ENCODE peak calls at places on chromosomes 16 and 17, in ten cellular contexts. E is BE2C, X is dorsolateral prefrontal cortex, C is body of pancreas, V is GM06990, D is ascending aorta, J is heart right ventricle, B is GM23338, Q is mammary epithelial cell, W is neural progenitor cell. L is an unnamed sample.
A peak's percentile ranks its signal among the peaks of the same experiment; 100 is the strongest.

GRCh38 chr16:85018529-85019236 is 7.3 kb upstream of the ZDHHC7 start:
- DNase-seq in J (no peak), C (peak; percentile 74), X (no peak), W (no peak), E (no peak), V (no peak), Q (no peak), B (no peak), D (no peak), L (no peak)

GRCh38 chr17:27601069-27601974 is 29.7 kb upstream of the LGALS9 start:
- DNase-seq in D (no peak), B (peak; percentile 90), V (peak; percentile 44), C (peak; percentile 84), Q (peak; percentile 49), W (peak; percentile 83), J (peak; percentile 82), E (peak; percentile 67), X (peak; percentile 90), L (peak; percentile 89)

GRCh38 chr16:78893340-78893739 is 707.2 kb downstream of the MAF start:
- DNase-seq in X (no peak), D (no peak), W (no peak), B (no peak), Q (no peak), J (no peak), V (no peak), E (no peak), C (peak; percentile 5), L (no peak)

GRCh38 chr17:5948811-5949210 is 121.4 kb upstream of the WSCD1 start:
- DNase-seq in C (no peak), B (no peak), D (no peak), J (no peak), W (no peak), Q (no peak), E (no peak), V (no peak), X (no peak), L (no peak)

GRCh38 chr16:56279132-56279531 is 87.8 kb downstream of the GNAO1 start:
- DNase-seq in C (no peak), X (peak; percentile 5), B (no peak), E (no peak), D (no peak), J (no peak), V (peak; percentile 11), W (no peak), Q (no peak), L (peak; percentile 42)

GRCh38 chr16:73014768-73015167 is 33.2 kb downstream of the ZFHX3 start:
- DNase-seq in V (no peak), X (no peak), Q (no peak), B (no peak), D (no peak), C (no peak), E (no peak), J (no peak), W (no peak), L (no peak)

GRCh38 chr17:3835410-3836229 is 10.4 kb downstream of the NCBP3 start:
- DNase-seq in E (no peak), D (no peak), B (no peak), Q (no peak), C (no peak), W (no peak), X (no peak), V (no peak), J (peak; percentile 56), L (no peak)

GRCh38 chr17:69854381-69854780 is 220.6 kb upstream of the KCNJ16 start:
- DNase-seq in E (no peak), V (no peak), D (no peak), W (no peak), X (no peak), Q (no peak), C (no peak), J (no peak), B (no peak), L (no peak)

DNA sequence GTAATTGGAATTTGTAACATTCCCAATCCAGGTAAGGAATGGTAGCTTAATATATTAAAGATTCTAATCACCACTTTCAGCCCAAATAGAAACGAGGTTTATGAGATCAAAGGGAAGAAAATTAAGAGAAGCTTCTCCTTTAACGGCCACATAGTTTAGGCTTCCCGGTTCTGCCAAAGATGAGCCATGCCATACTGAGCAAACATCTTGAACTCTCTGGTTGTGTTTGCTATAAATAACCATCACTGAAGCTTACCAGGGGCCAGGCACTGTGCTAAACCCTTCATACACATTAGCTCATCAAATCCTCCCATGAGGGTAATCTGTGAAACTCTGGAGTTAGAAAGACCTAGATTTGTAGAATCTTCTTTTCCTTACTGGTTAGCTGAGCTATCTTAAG is 2.8 kb downstream of the MYH11 start:
- DNase-seq in D (no peak), V (no peak), B (no peak), X (no peak), E (no peak), Q (no peak), W (no peak), C (no peak), J (no peak), L (no peak)
- H3K4me3 ChIP-seq in D (peak overlapping the region; percentile 92), V (no peak overlapping the region), B (no peak overlapping the region), X (no peak overlapping the region), E (no peak overlapping the region), Q (no peak overlapping the region), W (no peak overlapping the region), C (no peak overlapping the region), J (no peak overlapping the region), L (peak overlapping the region; percentile 61)

GRCh38 chr16:12343913-12344312 is 367.4 kb downstream of the SNX29 start:
- DNase-seq in B (no peak), J (no peak), X (no peak), C (no peak), E (no peak), Q (no peak), D (no peak), W (no peak), V (no peak), L (peak; percentile 4)

GRCh38 chr16:12340151-12340733 is 363.7 kb downstream of the SNX29 start:
- DNase-seq in D (no peak), V (no peak), X (peak; percentile 39), J (no peak), W (peak; percentile 64), C (peak; percentile 58), B (peak; percentile 85), E (no peak), Q (peak; percentile 59), L (no peak)

GRCh38 chr16:12339686-12340085 is 363.2 kb downstream of the SNX29 start:
- DNase-seq in C (no peak), E (no peak), W (no peak), J (no peak), V (no peak), Q (no peak), X (no peak), D (no peak), B (no peak), L (no peak)

GRCh38 chr16:12341966-12342365 is 365.4 kb downstream of the SNX29 start:
- DNase-seq in D (no peak), X (no peak), W (no peak), E (no peak), J (no peak), C (no peak), Q (peak; percentile 56), V (no peak), B (no peak), L (no peak)

GRCh38 chr16:12341423-12341822 is 364.9 kb downstream of the SNX29 start:
- DNase-seq in W (no peak), J (no peak), E (no peak), X (no peak), D (no peak), V (no peak), C (no peak), B (no peak), Q (peak; percentile 77), L (no peak)
- TF ChIP-seq CTCF in W (no peak), J (no peak), E (no peak), X (no peak), D (no peak), V (no peak), C (no peak), B (no peak), Q (peak; percentile 27), L (no peak)

GRCh38 chr16:3174618-3175148 is 13.3 kb upstream of the OR1F1 start:
- DNase-seq in B (peak; percentile 56), W (no peak), V (no peak), Q (no peak), C (no peak), D (no peak), X (no peak), J (no peak), E (no peak), L (no peak)

GRCh38 chr16:3173892-3174617 is 13.9 kb upstream of the OR1F1 start:
- DNase-seq in Q (peak; percentile 46), E (peak; percentile 65), J (no peak), D (no peak), C (no peak), X (no peak), W (peak; percentile 87), V (peak; percentile 71), B (peak; percentile 97), L (no peak)

GRCh38 chr16:3171181-3171854 is 16.7 kb upstream of the OR1F1 start:
- DNase-seq in E (peak; percentile 46), W (peak; percentile 47), X (no peak), J (no peak), B (no peak), Q (no peak), C (no peak), D (no peak), V (no peak), L (no peak)

GRCh38 chr16:3171855-3172593 is 16.0 kb upstream of the OR1F1 start:
- DNase-seq in B (peak; percentile 85), W (peak; percentile 49), J (no peak), X (no peak), C (no peak), D (no peak), Q (peak; percentile 84), E (peak; percentile 87), V (peak; percentile 88), L (no peak)

DNA sequence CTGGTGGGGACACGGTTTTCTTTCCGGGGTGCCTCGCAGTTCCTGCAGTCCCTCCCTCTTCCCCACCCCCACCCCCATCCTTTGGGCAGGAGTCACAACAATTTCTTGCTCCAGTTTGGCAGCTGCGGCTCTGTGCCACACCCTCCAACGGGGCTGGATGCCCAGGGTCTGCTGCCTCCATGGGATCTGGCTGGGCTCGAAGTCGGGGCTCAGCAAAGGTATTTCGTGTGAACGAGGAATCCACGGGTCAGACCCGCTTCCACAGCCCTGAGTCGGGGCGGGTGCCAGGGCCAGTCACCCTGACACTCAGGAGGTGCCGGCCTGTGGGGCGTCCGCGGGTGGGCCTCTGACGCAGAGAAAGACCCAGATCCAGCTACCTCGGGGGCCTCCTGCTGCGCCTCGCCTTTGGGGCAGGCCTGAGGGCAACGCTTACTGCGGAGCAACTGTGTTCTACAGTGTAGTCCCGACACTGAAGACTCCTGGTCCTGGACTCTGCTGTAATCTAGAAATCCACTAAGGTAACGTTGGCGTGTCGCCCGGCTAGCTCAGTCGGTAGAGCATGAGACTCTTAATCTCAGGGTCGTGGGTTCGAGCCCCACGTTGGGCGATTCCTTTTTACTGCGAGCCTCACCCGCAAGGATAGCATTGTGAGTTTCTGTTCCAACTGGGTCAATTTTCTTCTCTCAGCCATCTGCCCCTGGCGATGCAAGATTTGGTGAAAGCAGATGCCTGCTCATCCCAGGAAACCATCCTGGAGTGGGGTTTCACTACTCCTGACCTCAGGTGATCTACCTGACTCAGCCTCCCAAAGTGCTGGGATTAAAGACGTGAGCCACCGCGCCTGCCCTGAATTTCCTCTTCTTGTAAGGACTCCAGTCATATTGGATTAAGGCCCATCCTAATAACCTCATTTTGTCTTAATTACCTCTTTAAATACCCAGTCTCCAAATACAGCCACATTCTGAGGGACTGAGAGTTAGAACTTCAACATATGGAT is 12.5 kb upstream of the OR1F1 start:
- DNase-seq in Q (peak; percentile 78), J (no peak), D (no peak), B (peak; percentile 80), V (peak; percentile 74), C (no peak), X (no peak), W (peak; percentile 53), E (peak; percentile 76), L (no peak)
- H3K27me3 ChIP-seq in Q (no peaks in the 10 kb centered on the region), J (peaks cover 100% of the 10 kb centered on the region), D (peaks cover 33% of the 10 kb centered on the region), B (peaks cover 12% of the 10 kb centered on the region), V (no peaks in the 10 kb centered on the region), C (peaks cover 56% of the 10 kb centered on the region), X (peaks cover 59% of the 10 kb centered on the region), W (peaks cover 100% of the 10 kb centered on the region), E (peaks cover 23% of the 10 kb centered on the region), L (peaks cover 100% of the 10 kb centered on the region)

DNA sequence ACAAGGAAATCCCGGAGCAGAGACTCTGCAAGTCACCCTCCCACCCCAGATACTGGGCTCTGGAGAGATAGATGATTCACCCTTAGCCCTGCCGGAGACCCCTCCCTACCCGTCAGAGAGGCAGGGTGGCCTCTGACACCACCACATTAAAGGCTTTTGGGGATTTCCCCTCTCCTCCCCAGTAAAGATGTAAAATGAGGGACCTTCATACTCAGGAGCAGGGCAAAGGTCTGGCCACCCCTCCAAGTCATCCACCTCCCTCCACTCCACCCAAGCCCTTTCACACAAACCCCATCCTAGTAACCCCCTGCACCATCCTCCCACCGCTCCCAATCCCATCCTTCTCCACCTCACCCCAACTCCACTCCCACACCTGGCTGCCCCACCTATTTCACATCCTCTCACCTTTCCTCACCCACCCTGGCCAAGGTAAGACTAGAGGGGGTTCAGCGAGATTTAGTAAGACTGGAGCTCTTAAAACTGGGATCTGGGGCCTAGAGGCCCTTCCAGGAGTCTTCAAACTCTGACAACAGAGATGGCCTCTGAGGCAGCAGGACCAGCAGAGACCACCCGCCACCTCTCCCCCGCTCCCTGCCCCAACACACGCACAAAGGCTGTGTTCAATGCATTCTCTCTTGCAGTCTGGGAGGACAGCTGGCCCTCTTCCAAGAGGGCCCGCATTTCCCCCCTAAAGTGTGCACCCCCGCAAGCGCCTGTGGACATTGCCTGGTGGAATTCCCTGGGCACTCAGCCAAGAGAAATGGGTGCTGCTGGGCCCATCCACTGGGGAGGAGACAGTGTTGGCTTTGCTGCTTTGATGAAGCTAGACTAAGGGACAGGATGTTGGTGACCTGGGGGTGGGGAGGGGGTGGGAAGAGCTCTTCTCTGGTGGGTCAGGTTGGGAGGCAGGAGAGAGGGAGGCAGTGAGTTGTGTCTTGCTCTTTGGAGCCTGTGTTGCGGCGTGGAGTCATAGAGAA is 1.1 kb downstream of the ABAT start:
- DNase-seq in E (peak; percentile 41), W (no peak), X (no peak), D (no peak), B (no peak), Q (no peak), C (peak; percentile 25), J (peak; percentile 11), V (no peak), L (no peak)
- H3K4me3 ChIP-seq in E (peak overlapping the region; percentile 68), W (peak overlapping the region; percentile 78), X (peak overlapping the region; percentile 90), D (peak overlapping the region; percentile 84), B (peak overlapping the region; percentile 88), Q (peak overlapping the region; percentile 81), C (peak overlapping the region; percentile 55), J (peak overlapping the region; percentile 68), V (peak overlapping the region; percentile 85), L (peak overlapping the region; percentile 71)

L was measured in tibial artery.